ENCODE peak calls at places on chromosomes 5 and 9, in four cellular contexts. V is uterus, F is tibial nerve, X is cardiac fibroblast. S is an unnamed sample.

GRCh38 chr9:92035687-92036410 is 79.4 kb downstream of the SPTLC1 start:
- DNase-seq in V (peak), F (peak), X (peak), S (no peak)

GRCh38 chr5:65262590-65263189 is 219.0 kb downstream of the ADAMTS6 start:
- DNase-seq in V (peak), F (peak), X (peak), S (no peak)

GRCh38 chr5:178832618-178833201 is 27.0 kb upstream of the ZNF354B start:
- DNase-seq in V (no peak), F (no peak), X (no peak), S (no peak)

GRCh38 chr5:98128846-98129245 is 644.6 kb upstream of the RGMB start:
- DNase-seq in V (no peak), F (no peak), X (no peak), S (no peak)

GRCh38 chr9:109286981-109287380 is 33.9 kb downstream of the EPB41L4B start:
- DNase-seq in V (no peak), F (no peak), X (no peak), S (no peak)

GRCh38 chr5:157959355-157959754 is 100.4 kb upstream of the CLINT1 start:
- DNase-seq in V (no peak), F (no peak), X (no peak), S (no peak)

GRCh38 chr9:126696091-126696763 is 82.5 kb downstream of the LMX1B start:
- DNase-seq in V (no peak), F (no peak), X (no peak), S (no peak)

GRCh38 chr9:109791747-109792146 is 11.7 kb downstream of the PALM2AKAP2 start:
- DNase-seq in V (no peak), F (no peak), X (no peak), S (no peak)

GRCh38 chr9:99824378-99825157 is 2.9 kb downstream of the NR4A3 start:
- DNase-seq in V (peak), F (no peak), X (peak), S (peak)

GRCh38 chr9:128550226-128550625 is 2.2 kb upstream of the SPTAN1 start:
- DNase-seq in V (no peak), F (no peak), X (no peak), S (no peak)

GRCh38 chr9:37286530-37287175 is 135.8 kb upstream of the GRHPR start:
- DNase-seq in V (no peak), F (no peak), X (no peak), S (no peak)

GRCh38 chr5:122515709-122516431 is 203.8 kb downstream of the SNCAIP start:
- DNase-seq in V (peak), F (peak), X (peak), S (no peak)

GRCh38 chr5:147733075-147733474 is 49.5 kb downstream of the JAKMIP2 start:
- DNase-seq in V (no peak), F (no peak), X (no peak), S (no peak)

GRCh38 chr5:61052870-61053269 is 107.9 kb downstream of the NDUFAF2 start:
- DNase-seq in V (no peak), F (no peak), X (peak), S (no peak)

GRCh38 chr5:108561416-108562204 is 179.7 kb upstream of the FBXL17 start:
- DNase-seq in V (no peak), F (no peak), X (no peak), S (no peak)

GRCh38 chr9:113538131-113538530 is 74.6 kb downstream of the RGS3 start:
- DNase-seq in V (no peak), F (no peak), X (no peak), S (no peak)

GRCh38 chr5:142748568-142749249 is 21.5 kb upstream of the ARHGAP26 start:
- DNase-seq in V (no peak), F (no peak), X (peak), S (no peak)

GRCh38 chr9:115810166-115810565 is 343.4 kb upstream of the PAPPA start:
- DNase-seq in V (no peak), F (no peak), X (peak), S (no peak)

GRCh38 chr5:11415751-11416150 is 488.5 kb downstream of the CTNND2 start:
- DNase-seq in V (no peak), F (no peak), X (no peak), S (no peak)

GRCh38 chr9:89507626-89508025 is 9.7 kb upstream of the SEMA4D start:
- DNase-seq in V (no peak), F (no peak), X (no peak), S (peak)

GRCh38 chr9:27519466-27520465 is 4.3 kb upstream of the IFNK start:
- DNase-seq in V (no peak), F (no peak), X (peak), S (no peak)

GRCh38 chr9:91659529-91660294 is 236.1 kb upstream of the NFIL3 start:
- DNase-seq in V (no peak), F (no peak), X (no peak), S (no peak)

GRCh38 chr9:88196456-88196855 is 58.2 kb upstream of the SPATA31C2 start:
- DNase-seq in V (no peak), F (no peak), X (no peak), S (no peak)

GRCh38 chr9:122236681-122237080 is 7.9 kb upstream of the LHX6 start:
- DNase-seq in V (no peak), F (no peak), X (no peak), S (no peak)

GRCh38 chr9:124949387-124949786 is 8.5 kb upstream of the GOLGA1 start:
- DNase-seq in V (no peak), F (no peak), X (no peak), S (no peak)

GRCh38 chr9:2939368-2939767 is 95.5 kb upstream of the PUM3 start:
- DNase-seq in V (no peak), F (no peak), X (no peak), S (no peak)

GRCh38 chr5:57618767-57619381 is 136.3 kb upstream of the ACTBL2 start:
- DNase-seq in V (no peak), F (no peak), X (no peak), S (no peak)

GRCh38 chr9:96014078-96014477 is 138.6 kb downstream of the ERCC6L2 start:
- DNase-seq in V (no peak), F (no peak), X (peak), S (no peak)

GRCh38 chr5:136066705-136067271 is 38.0 kb downstream of the TGFBI start:
- DNase-seq in V (peak), F (no peak), X (peak), S (no peak)

GRCh38 chr5:145198871-145199270 is 636.3 kb downstream of the PRELID2 start:
- DNase-seq in V (no peak), F (no peak), X (no peak), S (no peak)

GRCh38 chr9:21708225-21708624 is 94.2 kb upstream of the MTAP start:
- DNase-seq in V (no peak), F (no peak), X (no peak), S (no peak)

GRCh38 chr5:1523480-1523792 is 324 bp downstream of the LPCAT1 start:
- DNase-seq in V (no peak), F (no peak), X (no peak), S (no peak)

GRCh38 chr9:84823426-84824271 is 154.1 kb downstream of the NTRK2 start:
- DNase-seq in V (no peak), F (peak), X (no peak), S (no peak)

GRCh38 chr5:180852510-180852909 is 8.6 kb downstream of the ZFP62 start:
- DNase-seq in V (no peak), F (no peak), X (peak), S (no peak)

GRCh38 chr5:17828709-17829108 is 194.4 kb downstream of the TAF11L14 start:
- DNase-seq in V (no peak), F (peak), X (no peak), S (peak)

GRCh38 chr5:111583761-111584203 is 71.4 kb upstream of the STARD4 start:
- DNase-seq in V (no peak), F (no peak), X (peak), S (no peak)

GRCh38 chr5:171997011-171997410 is 9.4 kb downstream of the FBXW11 start:
- DNase-seq in V (no peak), F (no peak), X (no peak), S (no peak)

GRCh38 chr9:116940614-116941215 is 253.6 kb downstream of the TRIM32 start:
- DNase-seq in V (no peak), F (no peak), X (no peak), S (no peak)

DNA sequence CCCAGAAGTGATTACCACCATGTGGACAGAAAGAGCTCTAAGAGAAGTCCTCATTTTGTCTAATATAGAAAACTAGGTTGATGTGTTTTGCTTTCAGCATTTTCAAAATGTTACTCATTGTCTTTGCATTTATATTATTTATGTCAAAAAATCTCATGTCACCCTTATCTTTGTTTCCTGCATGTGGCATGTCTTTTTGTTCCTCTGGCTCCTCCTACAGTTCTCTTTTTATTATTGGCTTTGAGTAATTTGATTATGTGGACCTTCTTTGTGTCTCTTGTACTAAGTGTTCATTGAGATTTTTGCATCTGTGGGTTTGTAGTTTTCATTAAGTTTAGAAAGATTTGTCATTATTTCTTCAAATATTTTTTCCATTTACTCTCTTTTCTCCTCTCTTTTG is 58.8 kb downstream of the GNG10 start:
- DNase-seq in V (no peak), F (no peak), X (no peak), S (no peak)
- TF ChIP-seq CTCF in V (no peak), F (no peak), X (no peak), S (no peak)

DNA sequence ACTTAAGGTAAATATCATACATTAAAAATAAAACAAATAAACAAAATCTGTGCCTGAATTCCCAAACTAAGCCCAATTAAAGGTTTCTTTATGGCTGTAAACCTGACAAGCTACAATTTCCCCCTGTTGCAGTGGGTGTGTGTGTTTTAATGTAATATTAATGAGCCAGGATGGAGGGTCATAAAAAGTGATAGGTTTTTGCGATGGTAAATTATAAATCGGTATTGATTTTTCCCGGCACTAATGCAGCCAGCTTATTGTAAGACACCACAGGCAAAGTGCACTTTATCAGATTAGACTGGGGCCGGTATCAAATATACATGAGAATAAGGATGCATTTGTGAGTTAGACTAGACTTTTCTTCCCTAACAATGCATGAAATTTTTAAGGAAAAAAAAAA is 120.4 kb downstream of the EBF1 start:
- DNase-seq in V (no peak), F (no peak), X (no peak), S (no peak)
- H3K4me3 ChIP-seq in V (no peak), F (no peak), X (no peak), S (no peak)

DNA sequence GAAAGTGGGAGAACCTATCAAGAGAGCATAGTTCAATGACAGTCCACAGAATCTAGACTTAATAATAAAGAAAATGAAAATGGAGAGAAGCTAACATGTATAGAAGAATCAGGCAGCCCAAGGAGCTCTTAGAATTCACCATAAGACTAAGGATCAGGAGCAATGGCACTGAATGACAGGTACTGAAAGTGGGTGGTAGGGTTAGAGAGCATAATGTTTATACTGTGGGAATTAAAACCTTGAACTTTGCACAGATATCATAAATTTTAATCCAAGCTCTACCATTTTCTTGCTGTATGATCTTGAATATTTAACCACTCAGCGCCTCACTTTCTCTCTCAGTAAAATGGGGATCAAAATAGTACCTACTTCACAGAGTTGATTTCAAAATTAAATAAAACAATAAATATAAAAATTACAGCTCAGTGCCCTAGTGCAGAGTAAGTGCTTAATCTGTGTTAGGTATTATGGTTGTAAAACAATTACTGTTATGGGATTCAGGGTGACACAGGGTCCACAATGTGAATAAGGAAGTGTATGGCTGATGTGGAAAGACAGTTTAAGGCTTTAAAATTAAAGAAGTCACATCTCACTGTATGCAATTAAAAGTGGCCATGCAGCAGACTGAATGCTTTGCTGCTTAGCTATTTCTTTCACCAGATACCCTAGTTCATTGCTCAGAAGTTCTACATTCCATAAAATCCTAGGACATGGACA is 319.8 kb downstream of the HINT1 start:
- DNase-seq in V (no peak), F (no peak), X (no peak), S (no peak)
- TF ChIP-seq CTCF in V (no peak), F (no peak), X (no peak), S (no peak)

DNA sequence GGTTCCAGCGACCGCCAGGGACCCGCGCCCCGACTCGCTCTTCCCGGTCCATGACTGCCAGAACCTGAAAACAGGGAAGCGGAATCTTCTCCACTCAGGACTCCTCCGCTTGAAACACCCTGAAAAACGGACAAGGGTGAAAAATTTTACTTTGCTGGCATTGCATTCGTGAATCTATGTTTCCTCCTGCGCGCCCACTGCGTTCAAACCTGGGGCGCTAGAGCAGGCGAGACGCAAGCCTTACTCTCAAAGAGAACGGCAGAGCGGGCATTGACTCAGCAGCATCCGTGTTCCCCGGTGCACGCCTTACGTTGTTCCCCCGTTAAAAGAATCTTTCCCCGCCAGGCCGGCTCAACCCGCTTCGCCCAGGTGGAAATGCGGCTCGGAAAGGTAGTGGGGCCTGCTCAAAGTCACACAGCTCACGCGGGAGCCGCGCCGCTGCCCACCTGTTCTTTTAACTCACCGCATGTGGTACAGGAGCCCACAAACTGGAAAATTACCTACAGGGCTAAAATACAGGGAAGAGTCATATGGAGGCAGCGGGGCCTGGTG is 999 bp upstream of the DRD1 start:
- DNase-seq in V (no peak), F (no peak), X (no peak), S (no peak)
- H3K4me3 ChIP-seq in V (no peak), F (no peak), X (no peak), S (no peak)

S was measured in lower leg skin.